ENCODE peak calls at places on chromosomes 1 and 21, in nine cellular contexts. One of them, this sample, is unnamed.

GRCh38 chr1:235253219-235253640 is 74.7 kb downstream of the ARID4B start:
- DNase-seq in RWPE1: peak
- DNase-seq in LHCN-M2: peak
- DNase-seq in nucleus accumbens: peak
- DNase-seq in mucosa of descending colon: no peak
- DNase-seq in T-helper 1 cell: peak
- DNase-seq in NCI-H2171 treated with DMSO at 0.1 percent for 48 hours: peak
- DNase-seq in central memory CD8-positive, alpha-beta T cell: peak
- DNase-seq in NCI-H1436 treated with DMSO at 0.1 percent for 48 hours: no peak
- DNase-seq in this sample: peak

GRCh38 chr21:31372176-31372765 is 28.2 kb upstream of the TIAM1 start:
- DNase-seq in central memory CD8-positive, alpha-beta T cell: no peak
- DNase-seq in NCI-H1436 treated with DMSO at 0.1 percent for 48 hours: no peak
- DNase-seq in RWPE1: peak
- DNase-seq in T-helper 1 cell: no peak
- DNase-seq in nucleus accumbens: no peak
- DNase-seq in mucosa of descending colon: no peak
- DNase-seq in NCI-H2171 treated with DMSO at 0.1 percent for 48 hours: no peak
- DNase-seq in LHCN-M2: no peak
- DNase-seq in this sample: no peak

GRCh38 chr1:49364676-49365075 is 588.0 kb upstream of the BEND5 start:
- DNase-seq in central memory CD8-positive, alpha-beta T cell: no peak
- DNase-seq in NCI-H1436 treated with DMSO at 0.1 percent for 48 hours: peak
- DNase-seq in nucleus accumbens: no peak
- DNase-seq in NCI-H2171 treated with DMSO at 0.1 percent for 48 hours: peak
- DNase-seq in T-helper 1 cell: no peak
- DNase-seq in LHCN-M2: no peak
- DNase-seq in RWPE1: peak
- DNase-seq in mucosa of descending colon: no peak
- DNase-seq in this sample: no peak

GRCh38 chr1:204763773-204764427 is 78.4 kb upstream of the LRRN2 start:
- DNase-seq in LHCN-M2: peak
- DNase-seq in NCI-H2171 treated with DMSO at 0.1 percent for 48 hours: no peak
- DNase-seq in nucleus accumbens: peak
- DNase-seq in RWPE1: peak
- DNase-seq in mucosa of descending colon: peak
- DNase-seq in T-helper 1 cell: peak
- DNase-seq in central memory CD8-positive, alpha-beta T cell: peak
- DNase-seq in NCI-H1436 treated with DMSO at 0.1 percent for 48 hours: no peak
- DNase-seq in this sample: peak

GRCh38 chr21:45556645-45557601 is 14.7 kb upstream of the SLC19A1 start:
- DNase-seq in RWPE1: no peak
- DNase-seq in LHCN-M2: no peak
- DNase-seq in NCI-H1436 treated with DMSO at 0.1 percent for 48 hours: no peak
- DNase-seq in central memory CD8-positive, alpha-beta T cell: no peak
- DNase-seq in mucosa of descending colon: peak
- DNase-seq in T-helper 1 cell: no peak
- DNase-seq in nucleus accumbens: peak
- DNase-seq in NCI-H2171 treated with DMSO at 0.1 percent for 48 hours: no peak
- DNase-seq in this sample: peak

GRCh38 chr1:63730211-63730610 is 43.6 kb upstream of the ROR1 start:
- DNase-seq in NCI-H2171 treated with DMSO at 0.1 percent for 48 hours: peak
- DNase-seq in central memory CD8-positive, alpha-beta T cell: no peak
- DNase-seq in RWPE1: no peak
- DNase-seq in LHCN-M2: no peak
- DNase-seq in T-helper 1 cell: no peak
- DNase-seq in nucleus accumbens: peak
- DNase-seq in mucosa of descending colon: no peak
- DNase-seq in NCI-H1436 treated with DMSO at 0.1 percent for 48 hours: no peak
- DNase-seq in this sample: no peak

GRCh38 chr1:64721576-64722145 is 23.2 kb upstream of the RAVER2 start:
- DNase-seq in NCI-H2171 treated with DMSO at 0.1 percent for 48 hours: no peak
- DNase-seq in LHCN-M2: no peak
- DNase-seq in NCI-H1436 treated with DMSO at 0.1 percent for 48 hours: no peak
- DNase-seq in T-helper 1 cell: no peak
- DNase-seq in RWPE1: no peak
- DNase-seq in nucleus accumbens: no peak
- DNase-seq in central memory CD8-positive, alpha-beta T cell: no peak
- DNase-seq in mucosa of descending colon: no peak
- DNase-seq in this sample: no peak

GRCh38 chr1:50992532-50993318 is 22.7 kb downstream of the CDKN2C start:
- DNase-seq in T-helper 1 cell: no peak
- DNase-seq in central memory CD8-positive, alpha-beta T cell: no peak
- DNase-seq in LHCN-M2: no peak
- DNase-seq in RWPE1: no peak
- DNase-seq in mucosa of descending colon: no peak
- DNase-seq in NCI-H2171 treated with DMSO at 0.1 percent for 48 hours: no peak
- DNase-seq in nucleus accumbens: no peak
- DNase-seq in NCI-H1436 treated with DMSO at 0.1 percent for 48 hours: no peak
- DNase-seq in this sample: no peak

GRCh38 chr1:230907472-230908205 is 39.3 kb upstream of the C1orf198 start:
- DNase-seq in mucosa of descending colon: no peak
- DNase-seq in NCI-H1436 treated with DMSO at 0.1 percent for 48 hours: no peak
- DNase-seq in nucleus accumbens: no peak
- DNase-seq in LHCN-M2: no peak
- DNase-seq in NCI-H2171 treated with DMSO at 0.1 percent for 48 hours: no peak
- DNase-seq in T-helper 1 cell: no peak
- DNase-seq in RWPE1: no peak
- DNase-seq in central memory CD8-positive, alpha-beta T cell: no peak
- DNase-seq in this sample: no peak

GRCh38 chr1:172948457-172948856 is 102.3 kb downstream of the TNFSF18 start:
- DNase-seq in mucosa of descending colon: no peak
- DNase-seq in central memory CD8-positive, alpha-beta T cell: no peak
- DNase-seq in NCI-H2171 treated with DMSO at 0.1 percent for 48 hours: no peak
- DNase-seq in T-helper 1 cell: no peak
- DNase-seq in nucleus accumbens: no peak
- DNase-seq in RWPE1: peak
- DNase-seq in LHCN-M2: peak
- DNase-seq in NCI-H1436 treated with DMSO at 0.1 percent for 48 hours: no peak
- DNase-seq in this sample: no peak

GRCh38 chr1:37478451-37478871 is 4.1 kb downstream of the ZC3H12A start:
- DNase-seq in RWPE1: peak
- DNase-seq in NCI-H2171 treated with DMSO at 0.1 percent for 48 hours: no peak
- DNase-seq in LHCN-M2: peak
- DNase-seq in mucosa of descending colon: no peak
- DNase-seq in NCI-H1436 treated with DMSO at 0.1 percent for 48 hours: no peak
- DNase-seq in nucleus accumbens: no peak
- DNase-seq in T-helper 1 cell: peak
- DNase-seq in central memory CD8-positive, alpha-beta T cell: peak
- DNase-seq in this sample: no peak

GRCh38 chr21:16865612-16866011 is 647.2 kb upstream of the CXADR start:
- DNase-seq in central memory CD8-positive, alpha-beta T cell: no peak
- DNase-seq in NCI-H2171 treated with DMSO at 0.1 percent for 48 hours: peak
- DNase-seq in LHCN-M2: peak
- DNase-seq in NCI-H1436 treated with DMSO at 0.1 percent for 48 hours: no peak
- DNase-seq in mucosa of descending colon: no peak
- DNase-seq in nucleus accumbens: no peak
- DNase-seq in T-helper 1 cell: no peak
- DNase-seq in RWPE1: no peak
- DNase-seq in this sample: no peak

GRCh38 chr1:205592443-205593003 is 39.3 kb downstream of the ELK4 start:
- DNase-seq in NCI-H2171 treated with DMSO at 0.1 percent for 48 hours: peak
- DNase-seq in central memory CD8-positive, alpha-beta T cell: no peak
- DNase-seq in T-helper 1 cell: no peak
- DNase-seq in LHCN-M2: no peak
- DNase-seq in RWPE1: no peak
- DNase-seq in NCI-H1436 treated with DMSO at 0.1 percent for 48 hours: no peak
- DNase-seq in nucleus accumbens: no peak
- DNase-seq in mucosa of descending colon: no peak
- DNase-seq in this sample: peak

GRCh38 chr21:46180778-46181391 is 3.4 kb downstream of the SPATC1L start:
- DNase-seq in nucleus accumbens: no peak
- DNase-seq in NCI-H1436 treated with DMSO at 0.1 percent for 48 hours: no peak
- DNase-seq in NCI-H2171 treated with DMSO at 0.1 percent for 48 hours: no peak
- DNase-seq in T-helper 1 cell: no peak
- DNase-seq in RWPE1: no peak
- DNase-seq in LHCN-M2: no peak
- DNase-seq in central memory CD8-positive, alpha-beta T cell: no peak
- DNase-seq in mucosa of descending colon: no peak
- DNase-seq in this sample: peak

GRCh38 chr1:196063307-196063706 is 544.9 kb downstream of the KCNT2 start:
- DNase-seq in mucosa of descending colon: no peak
- DNase-seq in LHCN-M2: peak
- DNase-seq in NCI-H2171 treated with DMSO at 0.1 percent for 48 hours: peak
- DNase-seq in central memory CD8-positive, alpha-beta T cell: no peak
- DNase-seq in nucleus accumbens: no peak
- DNase-seq in T-helper 1 cell: no peak
- DNase-seq in NCI-H1436 treated with DMSO at 0.1 percent for 48 hours: no peak
- DNase-seq in RWPE1: peak
- DNase-seq in this sample: no peak

GRCh38 chr1:109547412-109548320 is 749 bp upstream of the GNAI3 start:
- DNase-seq in LHCN-M2: no peak
- DNase-seq in NCI-H1436 treated with DMSO at 0.1 percent for 48 hours: no peak
- DNase-seq in mucosa of descending colon: no peak
- DNase-seq in central memory CD8-positive, alpha-beta T cell: no peak
- DNase-seq in NCI-H2171 treated with DMSO at 0.1 percent for 48 hours: peak
- DNase-seq in RWPE1: no peak
- DNase-seq in nucleus accumbens: no peak
- DNase-seq in T-helper 1 cell: no peak
- DNase-seq in this sample: peak

GRCh38 chr1:172499636-172500141 is 33.3 kb upstream of the SUCO start:
- DNase-seq in LHCN-M2: no peak
- DNase-seq in NCI-H2171 treated with DMSO at 0.1 percent for 48 hours: no peak
- DNase-seq in nucleus accumbens: no peak
- DNase-seq in NCI-H1436 treated with DMSO at 0.1 percent for 48 hours: no peak
- DNase-seq in mucosa of descending colon: no peak
- DNase-seq in RWPE1: peak
- DNase-seq in T-helper 1 cell: no peak
- DNase-seq in central memory CD8-positive, alpha-beta T cell: no peak
- DNase-seq in this sample: no peak

GRCh38 chr1:226126824-226127591 is 59.5 kb downstream of the ACBD3 start:
- DNase-seq in central memory CD8-positive, alpha-beta T cell: no peak
- DNase-seq in T-helper 1 cell: no peak
- DNase-seq in LHCN-M2: no peak
- DNase-seq in RWPE1: peak
- DNase-seq in NCI-H1436 treated with DMSO at 0.1 percent for 48 hours: no peak
- DNase-seq in mucosa of descending colon: peak
- DNase-seq in nucleus accumbens: no peak
- DNase-seq in NCI-H2171 treated with DMSO at 0.1 percent for 48 hours: no peak
- DNase-seq in this sample: peak

GRCh38 chr1:161092621-161093028 is 3.3 kb upstream of the NECTIN4 start:
- DNase-seq in RWPE1: peak
- DNase-seq in NCI-H2171 treated with DMSO at 0.1 percent for 48 hours: no peak
- DNase-seq in T-helper 1 cell: no peak
- DNase-seq in mucosa of descending colon: no peak
- DNase-seq in central memory CD8-positive, alpha-beta T cell: no peak
- DNase-seq in NCI-H1436 treated with DMSO at 0.1 percent for 48 hours: no peak
- DNase-seq in nucleus accumbens: no peak
- DNase-seq in LHCN-M2: no peak
- DNase-seq in this sample: no peak

GRCh38 chr1:202987255-202987654 is 19.9 kb upstream of the TMEM183A start:
- DNase-seq in central memory CD8-positive, alpha-beta T cell: no peak
- DNase-seq in RWPE1: no peak
- DNase-seq in nucleus accumbens: no peak
- DNase-seq in mucosa of descending colon: no peak
- DNase-seq in NCI-H1436 treated with DMSO at 0.1 percent for 48 hours: no peak
- DNase-seq in NCI-H2171 treated with DMSO at 0.1 percent for 48 hours: no peak
- DNase-seq in LHCN-M2: no peak
- DNase-seq in T-helper 1 cell: no peak
- DNase-seq in this sample: no peak

GRCh38 chr1:165898837-165899236 is 71.4 kb downstream of the UCK2 start:
- DNase-seq in NCI-H2171 treated with DMSO at 0.1 percent for 48 hours: no peak
- DNase-seq in RWPE1: peak
- DNase-seq in mucosa of descending colon: no peak
- DNase-seq in NCI-H1436 treated with DMSO at 0.1 percent for 48 hours: no peak
- DNase-seq in T-helper 1 cell: no peak
- DNase-seq in nucleus accumbens: no peak
- DNase-seq in central memory CD8-positive, alpha-beta T cell: no peak
- DNase-seq in LHCN-M2: peak
- DNase-seq in this sample: no peak

GRCh38 chr1:25694167-25694566 is 77.6 kb downstream of the MAN1C1 start:
- DNase-seq in nucleus accumbens: no peak
- DNase-seq in NCI-H1436 treated with DMSO at 0.1 percent for 48 hours: no peak
- DNase-seq in mucosa of descending colon: no peak
- DNase-seq in NCI-H2171 treated with DMSO at 0.1 percent for 48 hours: no peak
- DNase-seq in T-helper 1 cell: no peak
- DNase-seq in RWPE1: no peak
- DNase-seq in central memory CD8-positive, alpha-beta T cell: no peak
- DNase-seq in LHCN-M2: no peak
- DNase-seq in this sample: no peak

GRCh38 chr1:32201011-32201855 is 838 bp downstream of the CCDC28B start:
- DNase-seq in RWPE1: no peak
- DNase-seq in NCI-H2171 treated with DMSO at 0.1 percent for 48 hours: no peak
- DNase-seq in T-helper 1 cell: peak
- DNase-seq in NCI-H1436 treated with DMSO at 0.1 percent for 48 hours: no peak
- DNase-seq in nucleus accumbens: peak
- DNase-seq in mucosa of descending colon: peak
- DNase-seq in LHCN-M2: peak
- DNase-seq in central memory CD8-positive, alpha-beta T cell: peak
- DNase-seq in this sample: peak

GRCh38 chr1:29675481-29676263 is 439.4 kb downstream of the PTPRU start:
- DNase-seq in RWPE1: no peak
- DNase-seq in NCI-H1436 treated with DMSO at 0.1 percent for 48 hours: no peak
- DNase-seq in mucosa of descending colon: no peak
- DNase-seq in nucleus accumbens: no peak
- DNase-seq in LHCN-M2: peak
- DNase-seq in T-helper 1 cell: no peak
- DNase-seq in central memory CD8-positive, alpha-beta T cell: peak
- DNase-seq in NCI-H2171 treated with DMSO at 0.1 percent for 48 hours: no peak
- DNase-seq in this sample: no peak

GRCh38 chr1:34851431-34852105 is 8.0 kb downstream of the SMIM12 start:
- DNase-seq in LHCN-M2: no peak
- DNase-seq in RWPE1: peak
- DNase-seq in NCI-H2171 treated with DMSO at 0.1 percent for 48 hours: no peak
- DNase-seq in NCI-H1436 treated with DMSO at 0.1 percent for 48 hours: no peak
- DNase-seq in nucleus accumbens: no peak
- DNase-seq in T-helper 1 cell: no peak
- DNase-seq in mucosa of descending colon: no peak
- DNase-seq in central memory CD8-positive, alpha-beta T cell: no peak
- DNase-seq in this sample: no peak

GRCh38 chr1:42201986-42202385 is 37.4 kb upstream of the GUCA2A start:
- DNase-seq in LHCN-M2: no peak
- DNase-seq in mucosa of descending colon: no peak
- DNase-seq in RWPE1: no peak
- DNase-seq in NCI-H1436 treated with DMSO at 0.1 percent for 48 hours: no peak
- DNase-seq in nucleus accumbens: no peak
- DNase-seq in T-helper 1 cell: no peak
- DNase-seq in NCI-H2171 treated with DMSO at 0.1 percent for 48 hours: no peak
- DNase-seq in central memory CD8-positive, alpha-beta T cell: no peak
- DNase-seq in this sample: no peak

GRCh38 chr1:223714849-223715709 is 2.7 kb downstream of the CAPN2 start:
- DNase-seq in mucosa of descending colon: no peak
- DNase-seq in nucleus accumbens: no peak
- DNase-seq in NCI-H2171 treated with DMSO at 0.1 percent for 48 hours: peak
- DNase-seq in NCI-H1436 treated with DMSO at 0.1 percent for 48 hours: no peak
- DNase-seq in central memory CD8-positive, alpha-beta T cell: no peak
- DNase-seq in LHCN-M2: peak
- DNase-seq in RWPE1: peak
- DNase-seq in T-helper 1 cell: no peak
- DNase-seq in this sample: no peak

GRCh38 chr1:88655685-88656299 is 28.3 kb upstream of the PKN2 start:
- DNase-seq in T-helper 1 cell: no peak
- DNase-seq in mucosa of descending colon: no peak
- DNase-seq in RWPE1: peak
- DNase-seq in central memory CD8-positive, alpha-beta T cell: no peak
- DNase-seq in LHCN-M2: peak
- DNase-seq in nucleus accumbens: no peak
- DNase-seq in NCI-H1436 treated with DMSO at 0.1 percent for 48 hours: no peak
- DNase-seq in NCI-H2171 treated with DMSO at 0.1 percent for 48 hours: peak
- DNase-seq in this sample: no peak

This sample was measured in Peyer's patch.